ENCODE peak calls at places on chromosome 3, in seven cellular contexts. P is AG04450; J is IMR-90; X is stimulated activated CD4-positive, alpha-beta T cell treated with anti-CD3 and anti-CD28 coated beads, Interleukin-1b, Interleukin-23, amount 100 ng/mL, for 48 hours; W is sciatic nerve; Z is HTR-8/SVneo; A is EL. R is an unnamed sample.

GRCh38 chr3:150238043-150238802 is 169.9 kb upstream of the TSC22D2 start:
- DNase-seq in P (no peak), J (no peak), X (no peak), W (no peak), Z (no peak), A (no peak), R (no peak)

GRCh38 chr3:64091501-64091900 is 68.2 kb upstream of the PSMD6 start:
- DNase-seq in P (no peak), J (no peak), X (no peak), W (no peak), Z (no peak), A (no peak), R (no peak)

GRCh38 chr3:50237754-50238548 is 1.9 kb downstream of the GNAI2 start:
- DNase-seq in P (no peak), J (peak), X (peak), W (peak), Z (peak), A (peak), R (peak)

GRCh38 chr3:106161236-106161635 is 292.4 kb upstream of the CBLB start:
- DNase-seq in P (no peak), J (no peak), X (no peak), W (no peak), Z (no peak), A (no peak), R (no peak)

GRCh38 chr3:193996641-193997089 is 139.3 kb upstream of the HES1 start:
- DNase-seq in P (no peak), J (no peak), X (no peak), W (no peak), Z (no peak), A (no peak), R (no peak)

GRCh38 chr3:134625462-134625861 is 25.4 kb downstream of the KY start:
- DNase-seq in P (no peak), J (no peak), X (no peak), W (no peak), Z (no peak), A (no peak), R (no peak)

GRCh38 chr3:10468611-10469354 is 36.6 kb downstream of the ATP2B2 start:
- DNase-seq in P (no peak), J (no peak), X (no peak), W (no peak), Z (no peak), A (no peak), R (no peak)

GRCh38 chr3:11185564-11186317 is 31.4 kb downstream of the HRH1 start:
- DNase-seq in P (peak), J (peak), X (no peak), W (peak), Z (peak), A (peak), R (peak)

GRCh38 chr3:132232231-132232792 is 84.9 kb upstream of the ACP3 start:
- DNase-seq in P (no peak), J (no peak), X (no peak), W (no peak), Z (no peak), A (no peak), R (no peak)

R was measured in GM03348.